ENCODE peak calls at places on chromosomes 3 and 15, in seven cellular contexts. J is H7, S is uterus, K is AG09309, F is skeletal muscle cell, Q is fibroblast of lung, C is spleen. Z is an unnamed sample.

GRCh38 chr15:80755884-80756283 is 23.3 kb upstream of the CEMIP start:
- DNase-seq in J (no peak), S (no peak), F (no peak), C (no peak), K (no peak), Q (no peak), Z (no peak)

GRCh38 chr3:117998071-117998470 is 1036.6 kb downstream of the IGSF11 start:
- DNase-seq in K (no peak), C (no peak), J (no peak), F (no peak), S (no peak), Q (no peak), Z (peak; percentile 33)

GRCh38 chr3:29758108-29759020 is 477.5 kb downstream of the RBMS3 start:
- DNase-seq in Q (peak; percentile 97), K (peak; percentile 80), J (no peak), S (no peak), C (no peak), F (peak; percentile 82), Z (peak; percentile 93)

GRCh38 chr3:170102421-170102820 is 64.6 kb downstream of the GPR160 start:
- DNase-seq in F (no peak), Q (no peak), S (no peak), J (no peak), C (no peak), K (no peak), Z (no peak)

GRCh38 chr3:186165331-186165730 is 56.4 kb upstream of the ETV5 start:
- DNase-seq in J (no peak), Q (no peak), C (no peak), S (no peak), K (no peak), F (no peak), Z (no peak)

GRCh38 chr15:42632100-42632675 is 56.8 kb downstream of the STARD9 start:
- DNase-seq in F (no peak), J (no peak), C (no peak), S (no peak), Q (no peak), K (no peak), Z (no peak)

GRCh38 chr3:49668861-49669260 is 5.3 kb upstream of the APEH start:
- DNase-seq in C (no peak), J (no peak), Q (no peak), F (no peak), K (no peak), S (no peak), Z (peak; percentile 36)

GRCh38 chr15:40266828-40267304 is 16.0 kb downstream of the ANKRD63 start:
- DNase-seq in F (peak; percentile 72), K (peak; percentile 85), C (no peak), Q (peak; percentile 90), S (peak; percentile 94), J (peak; percentile 57), Z (peak; percentile 92)

GRCh38 chr3:179949428-179949827 is 87.3 kb downstream of the PEX5L start:
- DNase-seq in F (no peak), C (no peak), S (no peak), J (peak; percentile 28), Q (no peak), K (no peak), Z (no peak)

GRCh38 chr15:82298520-82298919 is 35.9 kb downstream of the SAXO2 start:
- DNase-seq in Q (no peak), S (no peak), F (no peak), J (peak; percentile 28), K (no peak), C (peak; percentile 86), Z (no peak)

GRCh38 chr3:32577621-32578556 is 7.2 kb upstream of the DYNC1LI1 start:
- DNase-seq in F (no peak), K (peak; percentile 28), C (no peak), S (no peak), Q (peak; percentile 53), J (no peak), Z (peak; percentile 65)

GRCh38 chr3:100023150-100023549 is 91.2 kb downstream of the FILIP1L start:
- DNase-seq in K (no peak), J (no peak), S (no peak), C (no peak), Q (no peak), F (no peak), Z (peak; percentile 75)

GRCh38 chr15:67433495-67434099 is 87.3 kb upstream of the C15orf61 start:
- DNase-seq in K (peak; percentile 13), Q (peak; percentile 71), J (peak; percentile 69), C (no peak), F (no peak), S (peak; percentile 24), Z (peak; percentile 70)

GRCh38 chr3:70990723-70991122 is 592.8 kb downstream of the FOXP1 start:
- DNase-seq in Q (no peak), J (no peak), K (no peak), C (no peak), S (no peak), F (no peak), Z (no peak)

GRCh38 chr15:69824075-69824876 is 273.4 kb downstream of the TLE3 start:
- DNase-seq in F (no peak), Q (no peak), K (no peak), C (no peak), S (no peak), J (no peak), Z (no peak)

GRCh38 chr3:30195352-30195751 is 411.0 kb upstream of the TGFBR2 start:
- DNase-seq in F (no peak), C (no peak), J (no peak), Q (no peak), K (no peak), S (no peak), Z (no peak)

GRCh38 chr3:6862880-6863195 is 1.9 kb downstream of the GRM7 start:
- DNase-seq in S (no peak), F (no peak), J (no peak), C (no peak), Q (no peak), K (no peak), Z (no peak)

GRCh38 chr3:6860149-6860548 is 766 bp upstream of the GRM7 start:
- DNase-seq in K (no peak), C (no peak), F (no peak), S (no peak), Q (no peak), J (peak; percentile 44), Z (no peak)

GRCh38 chr3:6861331-6861988 is 545 bp downstream of the GRM7 start:
- DNase-seq in K (no peak), Q (no peak), F (no peak), C (no peak), S (no peak), J (peak; percentile 52), Z (no peak)

GRCh38 chr3:6860911-6861330 is at the start of gene GRM7:
- DNase-seq in Q (no peak), F (no peak), K (no peak), C (no peak), S (peak; percentile 54), J (peak; percentile 82), Z (no peak)

DNA sequence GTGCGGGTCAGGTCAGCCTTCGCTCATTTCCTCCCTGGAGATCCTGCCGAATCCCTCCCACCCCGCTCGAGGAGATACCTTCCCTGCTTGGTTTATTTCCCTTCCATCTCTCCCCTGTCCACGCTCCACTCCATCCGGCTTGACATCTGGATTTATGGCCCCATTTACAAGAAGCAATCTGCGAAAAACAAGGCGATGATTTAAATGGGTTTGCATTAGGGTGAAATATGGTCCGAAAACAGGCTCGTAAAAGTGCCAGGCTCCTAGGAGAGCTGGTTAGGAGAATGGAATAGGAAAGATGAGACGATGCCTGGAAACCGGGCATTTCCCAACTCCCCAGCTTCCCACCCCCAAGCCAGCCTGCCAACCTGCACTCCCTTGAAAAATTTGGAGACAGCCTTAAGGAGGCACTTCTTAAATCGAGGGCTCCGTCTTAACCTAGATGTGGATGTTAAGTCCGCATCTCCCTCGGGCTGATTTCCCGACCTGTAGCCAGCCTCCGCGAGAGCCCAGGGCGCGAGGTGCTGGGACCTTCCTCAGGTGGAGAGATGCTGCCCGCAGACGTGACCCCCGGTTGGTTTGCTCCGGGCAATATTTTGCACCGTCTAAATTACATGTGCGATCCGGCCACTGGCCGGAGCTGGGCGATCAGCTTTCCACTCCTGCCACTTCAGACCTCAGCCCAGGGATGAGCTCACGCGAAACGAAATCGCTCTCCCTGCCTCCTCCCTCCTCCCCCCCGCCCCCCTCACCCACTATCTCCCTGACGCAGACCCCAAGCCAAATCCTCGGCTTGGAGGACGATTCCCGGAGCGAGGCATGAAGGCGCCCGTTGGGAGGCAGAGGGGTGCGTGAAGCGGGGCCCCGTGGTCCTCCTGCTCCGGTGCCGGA is 1.3 kb downstream of the GRM7 start:
- DNase-seq in J (peak; percentile 52), K (no peak), Q (no peak), C (no peak), S (no peak), F (no peak), Z (no peak)
- H3K4me3 ChIP-seq in J (peak overlapping the region; percentile 68), K (no peak overlapping the region), Q (no peak overlapping the region), C (no peak overlapping the region), S (peak overlapping the region; percentile 37), F (no peak overlapping the region), Z (no peak overlapping the region)

GRCh38 chr3:191401775-191402357 is 59.1 kb upstream of the PYDC2 start:
- DNase-seq in J (no peak), C (peak; percentile 38), S (no peak), K (no peak), F (no peak), Q (no peak), Z (no peak)
- H3K4me3 ChIP-seq in J (no peak overlapping the region), C (no peak overlapping the region), S (no peak overlapping the region), K (no peak overlapping the region), F (no peak overlapping the region), Q (no peak overlapping the region), Z (no peak overlapping the region)

GRCh38 chr15:55915876-55916567 is 77.4 kb downstream of the NEDD4 start:
- DNase-seq in S (no peak), J (no peak), K (no peak), F (no peak), C (no peak), Q (peak; percentile 37), Z (peak; percentile 66)
- H3K4me3 ChIP-seq in S (no peak overlapping the region), J (no peak overlapping the region), K (peak overlapping the region; percentile 38), F (peak overlapping the region; percentile 46), C (no peak overlapping the region), Q (peak overlapping the region; percentile 44), Z (peak overlapping the region; percentile 53)

GRCh38 chr3:151318946-151319345 is 2.3 kb upstream of the GPR87 start:
- DNase-seq in F (no peak), J (no peak), C (no peak), S (no peak), K (no peak), Q (peak; percentile 17), Z (no peak)
- H3K4me3 ChIP-seq in F (no peak overlapping the region), J (no peak overlapping the region), C (peak overlapping the region; percentile 13), S (no peak overlapping the region), K (no peak overlapping the region), Q (no peak overlapping the region), Z (no peak overlapping the region)